ENCODE peak calls at places on chromosomes 5 and 9, in nine cellular contexts. C, L, M, T, I, J, K, R and V are unnamed samples.

GRCh38 chr5:85814596-85814995 is 803.1 kb upstream of the COX7C start:
- DNase-seq in C (no peak), L (no peak), M (no peak), T (no peak), I (no peak), J (no peak), K (no peak), R (peak; percentile 49), V (no peak)

GRCh38 chr5:91038180-91038808 is 344.8 kb downstream of the ARRDC3 start:
- DNase-seq in C (no peak), L (no peak), M (no peak), T (no peak), I (no peak), J (no peak), K (no peak), R (no peak), V (no peak)

GRCh38 chr9:134316444-134317160 is 9.7 kb upstream of the RXRA start:
- DNase-seq in C (no peak), L (peak; percentile 19), M (peak; percentile 67), T (no peak), I (peak; percentile 49), J (peak; percentile 33), K (peak; percentile 41), R (no peak), V (no peak)

GRCh38 chr5:17069995-17070405 is 133.9 kb upstream of the MYO10 start:
- DNase-seq in C (no peak), L (peak; percentile 50), M (no peak), T (no peak), I (peak; percentile 72), J (peak; percentile 84), K (no peak), R (no peak), V (no peak)

GRCh38 chr9:85344901-85345300 is 396.9 kb downstream of the AGTPBP1 start:
- DNase-seq in C (no peak), L (peak; percentile 53), M (peak; percentile 7), T (no peak), I (no peak), J (no peak), K (no peak), R (no peak), V (no peak)

GRCh38 chr5:60495644-60496520 is 204.1 kb downstream of the DEPDC1B start:
- DNase-seq in C (no peak), L (peak; percentile 69), M (no peak), T (no peak), I (no peak), J (no peak), K (no peak), R (no peak), V (no peak)

GRCh38 chr5:181121675-181122561 is 9.1 kb downstream of the OR2V1 start:
- DNase-seq in C (no peak), L (no peak), M (no peak), T (no peak), I (no peak), J (no peak), K (no peak), R (no peak), V (no peak)

GRCh38 chr9:111839981-111840380 is 45.2 kb upstream of the SHOC1 start:
- DNase-seq in C (no peak), L (no peak), M (peak; percentile 91), T (no peak), I (no peak), J (no peak), K (no peak), R (no peak), V (no peak)

GRCh38 chr5:17228833-17229291 is 11.4 kb downstream of the BASP1 start:
- DNase-seq in C (no peak), L (peak; percentile 86), M (peak; percentile 81), T (no peak), I (no peak), J (no peak), K (no peak), R (no peak), V (no peak)

GRCh38 chr9:88995205-88995604 is 3.9 kb downstream of the S1PR3 start:
- DNase-seq in C (no peak), L (no peak), M (no peak), T (no peak), I (no peak), J (no peak), K (no peak), R (no peak), V (no peak)

GRCh38 chr5:171495122-171495700 is 75.8 kb downstream of the FGF18 start:
- DNase-seq in C (no peak), L (no peak), M (no peak), T (no peak), I (no peak), J (no peak), K (no peak), R (no peak), V (no peak)

GRCh38 chr5:127634007-127634406 is 14.9 kb upstream of the CTXN3 start:
- DNase-seq in C (no peak), L (no peak), M (no peak), T (no peak), I (no peak), J (no peak), K (no peak), R (no peak), V (no peak)

GRCh38 chr5:88889165-88890069 is 6.4 kb upstream of the MEF2C start:
- DNase-seq in C (no peak), L (no peak), M (peak; percentile 53), T (no peak), I (peak; percentile 56), J (peak; percentile 61), K (no peak), R (peak; percentile 49), V (no peak)

GRCh38 chr9:126491256-126491879 is 122.4 kb upstream of the LMX1B start:
- DNase-seq in C (peak; percentile 64), L (peak; percentile 45), M (peak; percentile 81), T (peak; percentile 66), I (no peak), J (no peak), K (peak; percentile 69), R (peak; percentile 79), V (peak; percentile 56)

GRCh38 chr9:97309260-97309659 is 1.8 kb downstream of the CCDC180 start:
- DNase-seq in C (no peak), L (no peak), M (no peak), T (no peak), I (no peak), J (no peak), K (no peak), R (no peak), V (no peak)

GRCh38 chr5:10441992-10442435 is 335 bp downstream of the ROPN1L start:
- DNase-seq in C (no peak), L (no peak), M (peak; percentile 72), T (no peak), I (no peak), J (no peak), K (no peak), R (no peak), V (no peak)

GRCh38 chr9:75539558-75539957 is 350.9 kb upstream of the PCSK5 start:
- DNase-seq in C (no peak), L (no peak), M (no peak), T (no peak), I (no peak), J (no peak), K (no peak), R (no peak), V (no peak)

GRCh38 chr9:8677725-8678124 is 878.1 kb upstream of the DMAC1 start:
- DNase-seq in C (no peak), L (no peak), M (no peak), T (no peak), I (no peak), J (no peak), K (no peak), R (no peak), V (no peak)

GRCh38 chr5:144575736-144576135 is 405.1 kb downstream of the KCTD16 start:
- DNase-seq in C (no peak), L (no peak), M (no peak), T (no peak), I (no peak), J (no peak), K (no peak), R (no peak), V (no peak)
- H3K36me3 ChIP-seq in C (no peaks in the 10 kb centered on the region), L (no peaks in the 10 kb centered on the region), M (no peaks in the 10 kb centered on the region), T (no peaks in the 10 kb centered on the region), I (no peaks in the 10 kb centered on the region), J (no peaks in the 10 kb centered on the region), K (no peaks in the 10 kb centered on the region), R (no peaks in the 10 kb centered on the region), V (no peaks in the 10 kb centered on the region)

GRCh38 chr5:151139015-151139414 is 18.6 kb downstream of the ANXA6 start:
- DNase-seq in C (no peak), L (no peak), M (no peak), T (no peak), I (no peak), J (no peak), K (peak; percentile 77), R (no peak), V (peak; percentile 44)

GRCh38 chr5:151140686-151141459 is 16.7 kb downstream of the ANXA6 start:
- DNase-seq in C (no peak), L (no peak), M (no peak), T (no peak), I (no peak), J (no peak), K (no peak), R (no peak), V (no peak)

GRCh38 chr5:151139646-151140045 is 17.9 kb downstream of the ANXA6 start:
- DNase-seq in C (no peak), L (no peak), M (no peak), T (no peak), I (no peak), J (no peak), K (no peak), R (no peak), V (no peak)

GRCh38 chr5:151137067-151137825 is 20.3 kb downstream of the ANXA6 start:
- DNase-seq in C (no peak), L (no peak), M (no peak), T (no peak), I (no peak), J (no peak), K (no peak), R (no peak), V (no peak)

GRCh38 chr5:151138114-151138513 is 19.5 kb downstream of the ANXA6 start:
- DNase-seq in C (no peak), L (no peak), M (no peak), T (no peak), I (no peak), J (no peak), K (no peak), R (no peak), V (no peak)
- H3K36me3 ChIP-seq in C (peaks cover 6% of the 10 kb centered on the region), L (no peaks in the 10 kb centered on the region), M (peaks cover 52% of the 10 kb centered on the region), T (peaks cover 42% of the 10 kb centered on the region), I (no peaks in the 10 kb centered on the region), J (no peaks in the 10 kb centered on the region), K (peaks cover 61% of the 10 kb centered on the region), R (no peaks in the 10 kb centered on the region), V (peaks cover 61% of the 10 kb centered on the region)

DNA sequence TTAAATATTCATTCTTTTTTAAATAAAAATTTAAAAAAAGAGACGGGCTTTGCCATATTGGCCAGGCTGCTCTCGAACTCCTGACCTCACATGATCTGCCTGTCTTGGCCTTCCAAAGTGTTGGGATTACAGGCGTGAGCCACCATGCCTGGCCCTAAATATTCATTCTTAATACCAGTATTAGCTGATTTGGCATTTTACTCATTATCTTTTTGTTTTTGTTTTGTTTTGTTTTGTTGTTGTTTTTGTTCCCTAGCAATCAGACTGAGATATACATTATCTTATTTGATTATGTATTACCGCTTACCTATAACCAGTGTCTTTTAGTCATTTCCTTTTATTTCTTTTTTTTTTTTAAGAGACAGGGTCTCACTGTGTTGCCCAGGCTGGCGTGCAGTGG is 37.9 kb downstream of the RNF44 start:
- DNase-seq in C (no peak), L (no peak), M (no peak), T (no peak), I (no peak), J (no peak), K (no peak), R (no peak), V (no peak)
- H3K36me3 ChIP-seq in C (peaks cover 97% of the 10 kb centered on the region), L (peaks cover 34% of the 10 kb centered on the region), M (peaks cover 52% of the 10 kb centered on the region), T (peaks cover 3% of the 10 kb centered on the region), I (no peaks in the 10 kb centered on the region), J (peaks cover 8% of the 10 kb centered on the region), K (peaks cover 60% of the 10 kb centered on the region), R (no peaks in the 10 kb centered on the region), V (peaks cover 65% of the 10 kb centered on the region)

GRCh38 chr5:148436029-148436428 is 52.3 kb downstream of the FBXO38 start:
- DNase-seq in C (no peak), L (no peak), M (no peak), T (no peak), I (no peak), J (no peak), K (no peak), R (no peak), V (no peak)
- H3K36me3 ChIP-seq in C (peaks cover 84% of the 10 kb centered on the region), L (peaks cover 23% of the 10 kb centered on the region), M (peaks cover 62% of the 10 kb centered on the region), T (peaks cover 13% of the 10 kb centered on the region), I (no peaks in the 10 kb centered on the region), J (peaks cover 5% of the 10 kb centered on the region), K (peaks cover 44% of the 10 kb centered on the region), R (peaks cover 3% of the 10 kb centered on the region), V (peaks cover 42% of the 10 kb centered on the region)